ENCODE peak calls at places on chromosome 1, in seven cellular contexts. One of them, this sample, is unnamed.
A peak's percentile ranks its signal among the peaks of the same experiment; 100 is the strongest.

GRCh38 chr1:172320723-172321122 is 99.8 kb upstream of the C1orf105 start:
- DNase-seq in IMR-90: peak; percentile 64
- DNase-seq in mesendoderm: no peak
- DNase-seq in neuronal stem cell: no peak
- DNase-seq in trophoblast cell: no peak
- DNase-seq in mesenchymal stem cell: peak; percentile 79
- DNase-seq in H1: no peak
- DNase-seq in this sample: no peak

GRCh38 chr1:48938975-48939374 is 162.3 kb upstream of the BEND5 start:
- DNase-seq in H1: no peak
- DNase-seq in mesendoderm: peak; percentile 22
- DNase-seq in mesenchymal stem cell: no peak
- DNase-seq in trophoblast cell: no peak
- DNase-seq in IMR-90: no peak
- DNase-seq in neuronal stem cell: no peak
- DNase-seq in this sample: no peak

GRCh38 chr1:15820478-15820877 is 13.0 kb upstream of the UQCRHL start:
- DNase-seq in mesenchymal stem cell: no peak
- DNase-seq in neuronal stem cell: no peak
- DNase-seq in IMR-90: peak; percentile 44
- DNase-seq in trophoblast cell: peak; percentile 96
- DNase-seq in H1: no peak
- DNase-seq in mesendoderm: no peak
- DNase-seq in this sample: no peak

GRCh38 chr1:214009613-214010550 is 22.1 kb downstream of the PROX1 start:
- DNase-seq in mesendoderm: no peak
- DNase-seq in neuronal stem cell: no peak
- DNase-seq in mesenchymal stem cell: no peak
- DNase-seq in IMR-90: no peak
- DNase-seq in trophoblast cell: no peak
- DNase-seq in H1: no peak
- DNase-seq in this sample: no peak

GRCh38 chr1:116352349-116352813 is 20.7 kb upstream of the ATP1A1 start:
- DNase-seq in mesendoderm: no peak
- DNase-seq in trophoblast cell: no peak
- DNase-seq in IMR-90: no peak
- DNase-seq in H1: no peak
- DNase-seq in mesenchymal stem cell: no peak
- DNase-seq in neuronal stem cell: no peak
- DNase-seq in this sample: no peak

GRCh38 chr1:94413311-94413710 is 4.9 kb upstream of the ABCD3 start:
- DNase-seq in IMR-90: no peak
- DNase-seq in neuronal stem cell: no peak
- DNase-seq in H1: no peak
- DNase-seq in mesendoderm: no peak
- DNase-seq in mesenchymal stem cell: no peak
- DNase-seq in trophoblast cell: no peak
- DNase-seq in this sample: no peak

GRCh38 chr1:27049607-27050006 is 37.0 kb upstream of the TENT5B start:
- DNase-seq in mesendoderm: peak; percentile 57
- DNase-seq in IMR-90: no peak
- DNase-seq in mesenchymal stem cell: no peak
- DNase-seq in H1: no peak
- DNase-seq in neuronal stem cell: no peak
- DNase-seq in trophoblast cell: no peak
- DNase-seq in this sample: peak; percentile 85

GRCh38 chr1:39204441-39205081 is at the start of gene MACF1:
- DNase-seq in neuronal stem cell: no peak
- DNase-seq in trophoblast cell: no peak
- DNase-seq in mesenchymal stem cell: peak; percentile 99
- DNase-seq in H1: no peak
- DNase-seq in mesendoderm: peak; percentile 93
- DNase-seq in IMR-90: peak; percentile 98
- DNase-seq in this sample: peak; percentile 50

GRCh38 chr1:243575070-243575469 is 275.0 kb downstream of the AKT3 start:
- DNase-seq in mesendoderm: no peak
- DNase-seq in neuronal stem cell: no peak
- DNase-seq in H1: no peak
- DNase-seq in mesenchymal stem cell: no peak
- DNase-seq in trophoblast cell: no peak
- DNase-seq in IMR-90: peak; percentile 41
- DNase-seq in this sample: no peak

GRCh38 chr1:156118175-156118868 is 3.8 kb downstream of the LMNA start:
- DNase-seq in mesenchymal stem cell: peak; percentile 52
- DNase-seq in H1: no peak
- DNase-seq in trophoblast cell: peak; percentile 28
- DNase-seq in IMR-90: no peak
- DNase-seq in mesendoderm: no peak
- DNase-seq in neuronal stem cell: no peak
- DNase-seq in this sample: no peak

GRCh38 chr1:237901284-237901870 is 10.7 kb upstream of the ZP4 start:
- DNase-seq in mesendoderm: peak; percentile 88
- DNase-seq in H1: no peak
- DNase-seq in neuronal stem cell: no peak
- DNase-seq in trophoblast cell: peak; percentile 53
- DNase-seq in mesenchymal stem cell: no peak
- DNase-seq in IMR-90: no peak
- DNase-seq in this sample: peak; percentile 55

GRCh38 chr1:186282466-186282865 is 92.6 kb downstream of the TPR start:
- DNase-seq in neuronal stem cell: no peak
- DNase-seq in mesendoderm: no peak
- DNase-seq in IMR-90: no peak
- DNase-seq in trophoblast cell: no peak
- DNase-seq in mesenchymal stem cell: no peak
- DNase-seq in H1: no peak
- DNase-seq in this sample: no peak

GRCh38 chr1:20416706-20417105 is 69.3 kb downstream of the CAMK2N1 start:
- DNase-seq in neuronal stem cell: no peak
- DNase-seq in mesendoderm: no peak
- DNase-seq in IMR-90: no peak
- DNase-seq in mesenchymal stem cell: no peak
- DNase-seq in trophoblast cell: no peak
- DNase-seq in H1: no peak
- DNase-seq in this sample: no peak

GRCh38 chr1:23597635-23598388 is 38.5 kb upstream of the ID3 start:
- DNase-seq in H1: no peak
- DNase-seq in IMR-90: no peak
- DNase-seq in trophoblast cell: no peak
- DNase-seq in mesendoderm: peak; percentile 91
- DNase-seq in neuronal stem cell: no peak
- DNase-seq in mesenchymal stem cell: no peak
- DNase-seq in this sample: no peak

GRCh38 chr1:113617438-113618141 is 141.7 kb downstream of the PHTF1 start:
- DNase-seq in IMR-90: peak; percentile 36
- DNase-seq in mesendoderm: no peak
- DNase-seq in neuronal stem cell: no peak
- DNase-seq in trophoblast cell: no peak
- DNase-seq in mesenchymal stem cell: no peak
- DNase-seq in H1: no peak
- DNase-seq in this sample: no peak

GRCh38 chr1:66613187-66613586 is 79.2 kb downstream of the SGIP1 start:
- DNase-seq in IMR-90: peak; percentile 44
- DNase-seq in mesenchymal stem cell: peak; percentile 39
- DNase-seq in H1: no peak
- DNase-seq in neuronal stem cell: no peak
- DNase-seq in trophoblast cell: no peak
- DNase-seq in mesendoderm: no peak
- DNase-seq in this sample: no peak

GRCh38 chr1:177181631-177182291 is 11.0 kb downstream of the BRINP2 start:
- DNase-seq in IMR-90: peak; percentile 29
- DNase-seq in mesendoderm: peak; percentile 97
- DNase-seq in neuronal stem cell: peak; percentile 80
- DNase-seq in mesenchymal stem cell: peak; percentile 63
- DNase-seq in H1: peak; percentile 96
- DNase-seq in trophoblast cell: peak; percentile 88
- DNase-seq in this sample: peak; percentile 92

GRCh38 chr1:54163051-54163450 is 10.3 kb upstream of the CDCP2 start:
- DNase-seq in IMR-90: no peak
- DNase-seq in mesenchymal stem cell: no peak
- DNase-seq in neuronal stem cell: no peak
- DNase-seq in trophoblast cell: no peak
- DNase-seq in H1: no peak
- DNase-seq in mesendoderm: no peak
- DNase-seq in this sample: no peak

GRCh38 chr1:18693256-18694098 is 62.8 kb downstream of the PAX7 start:
- DNase-seq in mesenchymal stem cell: no peak
- DNase-seq in neuronal stem cell: peak; percentile 43
- DNase-seq in mesendoderm: peak; percentile 83
- DNase-seq in trophoblast cell: no peak
- DNase-seq in H1: peak; percentile 89
- DNase-seq in IMR-90: no peak
- DNase-seq in this sample: peak; percentile 94

GRCh38 chr1:204431310-204432184 is 19.9 kb upstream of the PPP1R15B start:
- DNase-seq in mesendoderm: peak; percentile 76
- DNase-seq in IMR-90: peak; percentile 82
- DNase-seq in H1: peak; percentile 96
- DNase-seq in mesenchymal stem cell: peak; percentile 72
- DNase-seq in trophoblast cell: peak; percentile 89
- DNase-seq in neuronal stem cell: peak; percentile 68
- DNase-seq in this sample: peak; percentile 76

GRCh38 chr1:11800391-11800755 is 5.4 kb downstream of the MTHFR start:
- DNase-seq in H1: no peak
- DNase-seq in IMR-90: no peak
- DNase-seq in mesendoderm: no peak
- DNase-seq in neuronal stem cell: no peak
- DNase-seq in trophoblast cell: no peak
- DNase-seq in mesenchymal stem cell: no peak
- DNase-seq in this sample: no peak

GRCh38 chr1:59699227-59699847 is 115.4 kb upstream of the HOOK1 start:
- DNase-seq in mesenchymal stem cell: peak; percentile 61
- DNase-seq in IMR-90: peak; percentile 57
- DNase-seq in trophoblast cell: peak; percentile 79
- DNase-seq in H1: no peak
- DNase-seq in neuronal stem cell: no peak
- DNase-seq in mesendoderm: peak; percentile 42
- DNase-seq in this sample: no peak

GRCh38 chr1:3475839-3476573 is 21.5 kb downstream of the ARHGEF16 start:
- DNase-seq in mesenchymal stem cell: no peak
- DNase-seq in IMR-90: no peak
- DNase-seq in trophoblast cell: peak; percentile 90
- DNase-seq in H1: no peak
- DNase-seq in mesendoderm: no peak
- DNase-seq in neuronal stem cell: no peak
- DNase-seq in this sample: no peak
- H4K8ac ChIP-seq in mesenchymal stem cell: no peak overlapping the region
- H4K8ac ChIP-seq in IMR-90: no peak overlapping the region
- H4K8ac ChIP-seq in trophoblast cell: no peak overlapping the region
- H4K8ac ChIP-seq in H1: no peak overlapping the region
- H4K8ac ChIP-seq in mesendoderm: no peak overlapping the region
- H4K8ac ChIP-seq in neuronal stem cell: no peak overlapping the region
- H4K8ac ChIP-seq in this sample: no peak overlapping the region

GRCh38 chr1:46770541-46770940 is 28.3 kb upstream of the CYP4B1 start:
- DNase-seq in IMR-90: no peak
- DNase-seq in H1: no peak
- DNase-seq in mesendoderm: peak; percentile 58
- DNase-seq in neuronal stem cell: no peak
- DNase-seq in mesenchymal stem cell: no peak
- DNase-seq in trophoblast cell: no peak
- DNase-seq in this sample: no peak
- H4K8ac ChIP-seq in IMR-90: no peak overlapping the region
- H4K8ac ChIP-seq in H1: no peak overlapping the region
- H4K8ac ChIP-seq in mesendoderm: no peak overlapping the region
- H4K8ac ChIP-seq in neuronal stem cell: no peak overlapping the region
- H4K8ac ChIP-seq in mesenchymal stem cell: no peak overlapping the region
- H4K8ac ChIP-seq in trophoblast cell: no peak overlapping the region
- H4K8ac ChIP-seq in this sample: no peak overlapping the region

GRCh38 chr1:125086611-125087010 is 3901.8 kb downstream of the SRGAP2C start:
- DNase-seq in mesenchymal stem cell: no peak
- DNase-seq in neuronal stem cell: no peak
- DNase-seq in H1: no peak
- DNase-seq in IMR-90: no peak
- DNase-seq in mesendoderm: no peak
- DNase-seq in trophoblast cell: no peak
- DNase-seq in this sample: no peak
- H4K8ac ChIP-seq in mesenchymal stem cell: no peak overlapping the region
- H4K8ac ChIP-seq in neuronal stem cell: no peak overlapping the region
- H4K8ac ChIP-seq in H1: no peak overlapping the region
- H4K8ac ChIP-seq in IMR-90: no peak overlapping the region
- H4K8ac ChIP-seq in mesendoderm: no peak overlapping the region
- H4K8ac ChIP-seq in trophoblast cell: no peak overlapping the region
- H4K8ac ChIP-seq in this sample: no peak overlapping the region

GRCh38 chr1:91076834-91077233 is 55.0 kb upstream of the ZNF644 start:
- DNase-seq in mesenchymal stem cell: no peak
- DNase-seq in IMR-90: no peak
- DNase-seq in H1: no peak
- DNase-seq in mesendoderm: no peak
- DNase-seq in neuronal stem cell: no peak
- DNase-seq in trophoblast cell: peak; percentile 37
- DNase-seq in this sample: no peak

GRCh38 chr1:91073299-91073698 is 51.5 kb upstream of the ZNF644 start:
- DNase-seq in IMR-90: no peak
- DNase-seq in trophoblast cell: no peak
- DNase-seq in H1: no peak
- DNase-seq in neuronal stem cell: no peak
- DNase-seq in mesenchymal stem cell: no peak
- DNase-seq in mesendoderm: no peak
- DNase-seq in this sample: no peak

GRCh38 chr1:91070274-91070673 is 48.4 kb upstream of the ZNF644 start:
- DNase-seq in trophoblast cell: no peak
- DNase-seq in neuronal stem cell: no peak
- DNase-seq in mesenchymal stem cell: no peak
- DNase-seq in IMR-90: no peak
- DNase-seq in H1: no peak
- DNase-seq in mesendoderm: no peak
- DNase-seq in this sample: no peak

GRCh38 chr1:91075233-91076135 is 53.6 kb upstream of the ZNF644 start:
- DNase-seq in neuronal stem cell: no peak
- DNase-seq in H1: no peak
- DNase-seq in mesendoderm: no peak
- DNase-seq in trophoblast cell: peak; percentile 80
- DNase-seq in IMR-90: no peak
- DNase-seq in mesenchymal stem cell: no peak
- DNase-seq in this sample: no peak

DNA sequence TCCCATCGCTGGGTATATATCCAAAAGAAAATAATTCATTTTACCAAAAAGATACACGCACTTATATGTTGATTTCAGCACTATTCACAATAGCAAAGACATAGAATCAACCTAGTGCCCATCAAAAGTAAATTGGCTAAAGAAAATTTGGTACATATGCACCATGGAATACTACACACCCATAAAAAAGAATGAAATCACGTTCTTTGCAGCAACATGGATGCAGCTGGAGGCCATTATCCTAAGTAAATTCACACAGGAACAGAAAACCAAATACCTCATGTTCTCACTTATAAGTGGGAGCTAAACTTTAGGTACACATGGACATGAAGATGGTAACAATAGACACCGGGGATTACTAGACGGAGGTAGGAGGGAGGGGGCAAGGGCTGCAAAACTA is 50.0 kb upstream of the ZNF644 start:
- DNase-seq in neuronal stem cell: no peak
- DNase-seq in trophoblast cell: no peak
- DNase-seq in mesendoderm: no peak
- DNase-seq in H1: no peak
- DNase-seq in IMR-90: no peak
- DNase-seq in mesenchymal stem cell: no peak
- DNase-seq in this sample: no peak
- H4K8ac ChIP-seq in neuronal stem cell: no peak overlapping the region
- H4K8ac ChIP-seq in trophoblast cell: no peak overlapping the region
- H4K8ac ChIP-seq in mesendoderm: no peak overlapping the region
- H4K8ac ChIP-seq in H1: no peak overlapping the region
- H4K8ac ChIP-seq in IMR-90: no peak overlapping the region
- H4K8ac ChIP-seq in mesenchymal stem cell: no peak overlapping the region
- H4K8ac ChIP-seq in this sample: no peak overlapping the region

This sample was measured in H9.